ENCODE peak calls at places on chromosomes 5 and 9, in eight cellular contexts. P is progenitor cell of endocrine pancreas; K is RWPE1; F is RPMI7951; B is NCI-H1436; U is left ventricle myocardium superior; Y is hepatocyte; J is stimulated activated CD8-positive, alpha-beta memory T cell treated with anti-CD3 and anti-CD28 coated beads, Interleukin-15, amount 100 ng/mL, for 4 hours. C is an unnamed sample.

GRCh38 chr5:14440598-14441401 is 140.8 kb upstream of the OTULINL start:
- DNase-seq in P (no peak), K (no peak), F (no peak), B (no peak), U (peak; percentile 87), Y (peak; percentile 64), J (no peak), C (no peak)

GRCh38 chr9:114571391-114571790 is 16.2 kb upstream of the ATP6V1G1 start:
- DNase-seq in P (no peak), K (no peak), F (no peak), B (no peak), U (no peak), Y (no peak), J (no peak), C (no peak)

GRCh38 chr5:172364773-172365172 is 81.2 kb upstream of the UBTD2 start:
- DNase-seq in P (no peak), K (no peak), F (peak; percentile 24), B (no peak), U (no peak), Y (no peak), J (no peak), C (no peak)

GRCh38 chr5:147485814-147486213 is 24.1 kb downstream of the DPYSL3 start:
- DNase-seq in P (no peak), K (no peak), F (no peak), B (no peak), U (no peak), Y (no peak), J (no peak), C (no peak)

GRCh38 chr9:87067426-87067825 is 120.1 kb upstream of the GAS1 start:
- DNase-seq in P (no peak), K (no peak), F (no peak), B (no peak), U (no peak), Y (no peak), J (no peak), C (no peak)

GRCh38 chr5:6547498-6547897 is 85.3 kb downstream of the NSUN2 start:
- DNase-seq in P (no peak), K (no peak), F (no peak), B (no peak), U (no peak), Y (no peak), J (no peak), C (no peak)

GRCh38 chr9:86867658-86868313 is 79.5 kb downstream of the GAS1 start:
- DNase-seq in P (no peak), K (no peak), F (no peak), B (no peak), U (no peak), Y (no peak), J (no peak), C (no peak)

GRCh38 chr5:131423056-131423455 is 159.2 kb downstream of the CDC42SE2 start:
- DNase-seq in P (no peak), K (peak; percentile 37), F (peak; percentile 7), B (peak; percentile 4), U (no peak), Y (peak; percentile 9), J (no peak), C (no peak)

GRCh38 chr5:171646338-171647042 is 139.1 kb upstream of the SMIM23 start:
- DNase-seq in P (no peak), K (no peak), F (no peak), B (no peak), U (no peak), Y (no peak), J (no peak), C (no peak)

GRCh38 chr9:76773051-76773450 is 8.8 kb downstream of the PCA3 start:
- DNase-seq in P (no peak), K (no peak), F (no peak), B (no peak), U (no peak), Y (no peak), J (no peak), C (no peak)

GRCh38 chr5:10705736-10706135 is 55.3 kb downstream of the DAP start:
- DNase-seq in P (no peak), K (peak; percentile 56), F (no peak), B (no peak), U (no peak), Y (no peak), J (no peak), C (no peak)

GRCh38 chr5:178530526-178530925 is 59.7 kb downstream of the COL23A1 start:
- DNase-seq in P (no peak), K (no peak), F (no peak), B (no peak), U (no peak), Y (no peak), J (no peak), C (no peak)

GRCh38 chr9:129712595-129713524 is 40.0 kb downstream of the PTGES start:
- DNase-seq in P (no peak), K (no peak), F (no peak), B (no peak), U (no peak), Y (peak; percentile 48), J (no peak), C (no peak)

GRCh38 chr5:456351-457194 is 13.6 kb downstream of the EXOC3 start:
- DNase-seq in P (no peak), K (no peak), F (no peak), B (no peak), U (peak; percentile 20), Y (no peak), J (no peak), C (peak; percentile 14)

GRCh38 chr5:78629590-78629989 is 19.0 kb downstream of the LHFPL2 start:
- DNase-seq in P (no peak), K (no peak), F (no peak), B (no peak), U (no peak), Y (no peak), J (no peak), C (no peak)

GRCh38 chr5:68711311-68712200 is 382.3 kb upstream of the SLC30A5 start:
- DNase-seq in P (no peak), K (no peak), F (no peak), B (peak; percentile 8), U (no peak), Y (peak; percentile 16), J (no peak), C (no peak)

GRCh38 chr5:141864371-141865370 is 13.5 kb downstream of the PCDH1 start:
- DNase-seq in P (no peak), K (no peak), F (no peak), B (no peak), U (no peak), Y (no peak), J (no peak), C (peak; percentile 28)

GRCh38 chr5:138148811-138149210 is 9.6 kb upstream of the NME5 start:
- DNase-seq in P (no peak), K (peak; percentile 49), F (peak; percentile 80), B (no peak), U (peak; percentile 31), Y (no peak), J (no peak), C (no peak)

GRCh38 chr9:126113176-126113575 is 213.5 kb upstream of the MVB12B start:
- DNase-seq in P (no peak), K (no peak), F (no peak), B (no peak), U (no peak), Y (no peak), J (no peak), C (no peak)

C was measured in mucosa of descending colon.